ENCODE peak calls at places on chromosomes 16 and 17, in four cellular contexts. S, I, A and Y are unnamed samples.

GRCh38 chr16:21185659-21186325 is 25.6 kb downstream of the ZP2 start:
- DNase-seq in S (no peak), I (no peak), A (no peak), Y (no peak)

GRCh38 chr16:74611721-74612120 is 4.8 kb upstream of the GLG1 start:
- DNase-seq in S (no peak), I (no peak), A (no peak), Y (peak; percentile 25)

GRCh38 chr17:31052187-31052889 is 42.4 kb upstream of the NF1 start:
- DNase-seq in S (no peak), I (peak; percentile 94), A (peak; percentile 16), Y (peak; percentile 98)

GRCh38 chr17:80086081-80086480 is 15.3 kb upstream of the GAA start:
- DNase-seq in S (no peak), I (no peak), A (no peak), Y (no peak)

GRCh38 chr17:65797809-65798208 is 236.4 kb upstream of the AXIN2 start:
- DNase-seq in S (no peak), I (no peak), A (no peak), Y (no peak)

GRCh38 chr16:30528799-30529457 is 2.6 kb upstream of the ZNF768 start:
- DNase-seq in S (no peak), I (no peak), A (no peak), Y (no peak)

GRCh38 chr16:79997257-79997656 is 396.7 kb upstream of the MAF start:
- DNase-seq in S (no peak), I (no peak), A (no peak), Y (no peak)

GRCh38 chr16:27428035-27428785 is 26.2 kb downstream of the IL21R start:
- DNase-seq in S (no peak), I (no peak), A (no peak), Y (no peak)

GRCh38 chr16:84413605-84414004 is 45.3 kb downstream of the ATP2C2 start:
- DNase-seq in S (no peak), I (no peak), A (no peak), Y (no peak)

GRCh38 chr17:74539281-74539820 is 6.6 kb downstream of the CD300C start:
- DNase-seq in S (no peak), I (no peak), A (no peak), Y (no peak)

GRCh38 chr16:81599034-81599744 is 154.6 kb downstream of the CMIP start:
- DNase-seq in S (no peak), I (no peak), A (peak; percentile 41), Y (no peak)

GRCh38 chr17:77332034-77332971 is 191.5 kb downstream of the SEC14L1 start:
- DNase-seq in S (no peak), I (no peak), A (peak; percentile 9), Y (no peak)

GRCh38 chr16:72769876-72770275 is 278.1 kb downstream of the ZFHX3 start:
- DNase-seq in S (no peak), I (no peak), A (no peak), Y (no peak)

GRCh38 chr16:6382787-6383515 is 949.7 kb upstream of the RBFOX1 start:
- DNase-seq in S (no peak), I (no peak), A (no peak), Y (no peak)

GRCh38 chr16:85924675-85925074 is 25.7 kb downstream of the IRF8 start:
- DNase-seq in S (no peak), I (no peak), A (no peak), Y (peak; percentile 17)

GRCh38 chr16:2333231-2333630 is 7.3 kb downstream of the ABCA3 start:
- DNase-seq in S (no peak), I (no peak), A (no peak), Y (no peak)

GRCh38 chr17:80850817-80851216 is 140.8 kb upstream of the CHMP6 start:
- DNase-seq in S (no peak), I (no peak), A (no peak), Y (no peak)

GRCh38 chr16:88686062-88686438 is 257 bp downstream of the SNAI3 start:
- DNase-seq in S (no peak), I (no peak), A (peak; percentile 53), Y (no peak)

GRCh38 chr16:24834459-24835335 is 11.1 kb upstream of the SLC5A11 start:
- DNase-seq in S (peak; percentile 71), I (peak; percentile 63), A (no peak), Y (peak; percentile 61)

GRCh38 chr17:75869282-75870141 is 8.9 kb downstream of the TRIM47 start:
- DNase-seq in S (peak; percentile 56), I (peak; percentile 79), A (no peak), Y (peak; percentile 87)

GRCh38 chr17:6343191-6343590 is 91.7 kb downstream of the AIPL1 start:
- DNase-seq in S (no peak), I (no peak), A (no peak), Y (no peak)

GRCh38 chr16:88395669-88396584 is 13.2 kb downstream of the ZNF469 start:
- DNase-seq in S (no peak), I (no peak), A (no peak), Y (no peak)

GRCh38 chr16:16045879-16046278 is 96.5 kb downstream of the ABCC1 start:
- DNase-seq in S (no peak), I (no peak), A (no peak), Y (no peak)

GRCh38 chr16:63038563-63039131 is 1002.4 kb upstream of the CDH8 start:
- DNase-seq in S (no peak), I (no peak), A (no peak), Y (no peak)

GRCh38 chr17:63349478-63350000 is 96.6 kb downstream of the CYB561 start:
- DNase-seq in S (no peak), I (peak; percentile 60), A (no peak), Y (peak; percentile 80)

GRCh38 chr17:47649972-47650524 is 329 bp downstream of the KPNB1 start:
- DNase-seq in S (peak; percentile 53), I (no peak), A (no peak), Y (no peak)

GRCh38 chr16:20611350-20611902 is 35.3 kb upstream of the ACSM2B start:
- DNase-seq in S (no peak), I (no peak), A (peak; percentile 91), Y (no peak)

GRCh38 chr16:9089660-9090059 is 1.8 kb upstream of the HAPSTR1 start:
- DNase-seq in S (no peak), I (no peak), A (no peak), Y (no peak)
- H3K4me3 ChIP-seq in S (no peak overlapping the region), I (no peak overlapping the region), A (no peak overlapping the region), Y (no peak overlapping the region)

GRCh38 chr17:54969658-54970572 is 1.4 kb downstream of the STXBP4 start:
- DNase-seq in S (no peak), I (no peak), A (no peak), Y (no peak)
- H3K4me3 ChIP-seq in S (peak overlapping the region; percentile 76), I (peak overlapping the region; percentile 84), A (no peak overlapping the region), Y (peak overlapping the region; percentile 94)

GRCh38 chr17:21167303-21167702 is 40.5 kb downstream of the DHRS7B start:
- DNase-seq in S (no peak), I (peak; percentile 31), A (no peak), Y (peak; percentile 58)
- H3K4me3 ChIP-seq in S (no peak overlapping the region), I (no peak overlapping the region), A (no peak overlapping the region), Y (no peak overlapping the region)

GRCh38 chr17:72516772-72517399 is 396.1 kb downstream of the SOX9 start:
- DNase-seq in S (peak; percentile 59), I (peak; percentile 51), A (no peak), Y (peak; percentile 16)
- H3K4me3 ChIP-seq in S (peak overlapping the region; percentile 15), I (no peak overlapping the region), A (no peak overlapping the region), Y (no peak overlapping the region)